ENCODE peak calls at places on chromosomes 5 and 9, in five cellular contexts. T is mesendoderm, W is neuronal stem cell, B is H1, V is H9. J is an unnamed sample.

GRCh38 chr5:173858675-173859121 is 29.5 kb upstream of the CPEB4 start:
- DNase-seq in B (no peak), V (no peak), T (no peak), W (no peak), J (no peak)

GRCh38 chr5:134503937-134504437 is 21.5 kb upstream of the JADE2 start:
- DNase-seq in W (no peak), V (no peak), T (no peak), B (no peak), J (peak)

GRCh38 chr5:10982616-10983015 is 221.6 kb upstream of the DAP start:
- DNase-seq in W (no peak), B (no peak), V (no peak), T (no peak), J (no peak)

GRCh38 chr9:35232867-35233544 is 71.2 kb downstream of the UNC13B start:
- DNase-seq in W (no peak), T (no peak), V (no peak), B (no peak), J (no peak)

GRCh38 chr9:136119259-136120118 is 814 bp upstream of the TMEM250 start:
- DNase-seq in V (peak), B (no peak), W (no peak), T (peak), J (peak)

GRCh38 chr5:180399391-180399790 is 46.3 kb upstream of the GFPT2 start:
- DNase-seq in W (no peak), B (no peak), V (no peak), T (no peak), J (no peak)

GRCh38 chr5:177378884-177379883 is 5.0 kb upstream of the SLC34A1 start:
- DNase-seq in T (no peak), V (no peak), B (no peak), W (no peak), J (peak)

GRCh38 chr5:128341056-128341455 is 197.0 kb downstream of the FBN2 start:
- DNase-seq in T (no peak), W (no peak), B (no peak), V (no peak), J (no peak)

GRCh38 chr5:55691265-55692105 is 20.6 kb downstream of the SLC38A9 start:
- DNase-seq in W (no peak), V (no peak), T (peak), B (no peak), J (peak)

GRCh38 chr5:38872826-38873225 is 27.0 kb downstream of the OSMR start:
- DNase-seq in V (no peak), W (no peak), T (no peak), B (no peak), J (no peak)

GRCh38 chr9:126438757-126439401 is 112.2 kb downstream of the MVB12B start:
- DNase-seq in V (no peak), T (no peak), W (no peak), B (no peak), J (no peak)

GRCh38 chr5:14268738-14269137 is 125.6 kb downstream of the TRIO start:
- DNase-seq in W (no peak), B (no peak), V (no peak), T (no peak), J (peak)

GRCh38 chr9:121372563-121373400 is 2.7 kb upstream of the STOM start:
- DNase-seq in B (no peak), W (no peak), V (no peak), T (no peak), J (peak)

GRCh38 chr9:5560439-5560838 is 50.1 kb downstream of the PDCD1LG2 start:
- DNase-seq in T (no peak), B (no peak), V (no peak), W (no peak), J (no peak)

GRCh38 chr5:14179446-14179845 is 36.3 kb downstream of the TRIO start:
- DNase-seq in T (no peak), V (no peak), W (no peak), B (no peak), J (no peak)

GRCh38 chr5:179869101-179869500 is 10.5 kb upstream of the MRNIP start:
- DNase-seq in W (no peak), B (no peak), V (no peak), T (no peak), J (no peak)

GRCh38 chr5:172758077-172758835 is 12.7 kb downstream of the DUSP1 start:
- DNase-seq in B (no peak), V (peak), T (peak), W (no peak), J (peak)

GRCh38 chr5:63794296-63794695 is 167.9 kb downstream of the HTR1A start:
- DNase-seq in V (no peak), B (no peak), T (no peak), W (no peak), J (no peak)

GRCh38 chr9:13717356-13718057 is 438.0 kb upstream of the MPDZ start:
- DNase-seq in B (no peak), V (no peak), T (no peak), W (no peak), J (peak)

GRCh38 chr5:174995827-174996226 is 271.4 kb downstream of the MSX2 start:
- DNase-seq in V (no peak), T (no peak), W (no peak), B (no peak), J (no peak)

GRCh38 chr5:138032028-138032571 is 779 bp downstream of the FAM13B start:
- DNase-seq in B (peak), T (no peak), W (no peak), V (peak), J (peak)

GRCh38 chr9:76459691-76460635 is 981 bp downstream of the GCNT1 start:
- DNase-seq in T (peak), V (peak), W (peak), B (no peak), J (peak)

GRCh38 chr5:56638061-56638621 is 177.2 kb upstream of the MAP3K1 start:
- DNase-seq in W (no peak), T (peak), B (no peak), V (no peak), J (no peak)

GRCh38 chr5:78637468-78637867 is 11.1 kb downstream of the LHFPL2 start:
- DNase-seq in B (no peak), W (no peak), V (no peak), T (no peak), J (no peak)

DNA sequence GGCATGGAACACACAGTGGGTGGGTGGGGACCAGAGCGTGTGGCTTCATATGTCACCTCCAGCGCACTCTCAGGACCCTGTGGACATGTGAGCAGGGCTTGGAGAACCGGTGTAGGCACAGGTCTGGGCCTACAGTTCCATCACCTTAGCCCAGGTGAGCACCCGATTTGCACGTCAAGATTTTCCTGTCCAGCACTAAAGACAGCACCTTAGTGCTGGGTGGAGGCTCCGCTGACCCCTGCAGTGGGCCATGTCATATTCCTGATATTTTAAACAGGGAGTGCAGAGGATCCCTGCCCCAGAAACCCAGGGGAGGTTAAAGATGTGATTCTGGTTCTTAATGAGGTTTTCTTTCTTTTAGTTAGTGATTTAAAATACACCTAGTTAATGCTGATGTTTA is 356.0 kb upstream of the IRX4 start:
- DNase-seq in W (no peak), B (no peak), V (no peak), T (no peak), J (no peak)
- H2AK5ac ChIP-seq in W (no peak), B (no peak), V (no peak), T (no peak), J (no peak)

GRCh38 chr9:94808926-94809700 is 82.6 kb downstream of the AOPEP start:
- DNase-seq in T (no peak), B (no peak), V (no peak), W (no peak), J (peak)

GRCh38 chr9:94807556-94807955 is 81.1 kb downstream of the AOPEP start:
- DNase-seq in V (no peak), W (no peak), T (no peak), B (no peak), J (peak)

GRCh38 chr9:94806307-94806893 is 79.9 kb downstream of the AOPEP start:
- DNase-seq in T (no peak), V (no peak), W (no peak), B (no peak), J (no peak)

GRCh38 chr9:94812343-94812742 is 85.8 kb downstream of the AOPEP start:
- DNase-seq in B (no peak), W (no peak), T (no peak), V (no peak), J (peak)

GRCh38 chr9:94809778-94810177 is 83.3 kb downstream of the AOPEP start:
- DNase-seq in B (no peak), W (no peak), T (no peak), V (no peak), J (no peak)
- H2AK5ac ChIP-seq in B (no peak), W (no peak), T (no peak), V (no peak), J (peak)

GRCh38 chr5:61311056-61311455 is 21.0 kb upstream of the ZSWIM6 start:
- DNase-seq in V (peak), T (peak), B (no peak), W (no peak), J (no peak)
- H2AK5ac ChIP-seq in V (no peak), T (no peak), B (no peak), W (no peak), J (peak)

GRCh38 chr5:132295505-132296411 is 1.6 kb downstream of the SLC22A4 start:
- DNase-seq in V (no peak), B (no peak), T (no peak), W (no peak), J (no peak)
- H2AK5ac ChIP-seq in V (no peak), B (no peak), T (no peak), W (peak), J (peak)

GRCh38 chr9:129823934-129824601 is at the start of gene TOR1A:
- DNase-seq in B (peak), V (peak), T (peak), W (peak), J (peak)
- H2AK5ac ChIP-seq in B (no peak), V (no peak), T (no peak), W (no peak), J (peak)

GRCh38 chr5:154603011-154603410 is 125.0 kb upstream of the HAND1 start:
- DNase-seq in W (no peak), T (no peak), V (no peak), B (no peak), J (no peak)
- H2AK5ac ChIP-seq in W (peak), T (no peak), V (no peak), B (no peak), J (no peak)

GRCh38 chr9:116901260-116901659 is 214.2 kb downstream of the TRIM32 start:
- DNase-seq in W (no peak), T (no peak), V (no peak), B (no peak), J (peak)
- H2AK5ac ChIP-seq in W (no peak), T (no peak), V (no peak), B (no peak), J (no peak)

DNA sequence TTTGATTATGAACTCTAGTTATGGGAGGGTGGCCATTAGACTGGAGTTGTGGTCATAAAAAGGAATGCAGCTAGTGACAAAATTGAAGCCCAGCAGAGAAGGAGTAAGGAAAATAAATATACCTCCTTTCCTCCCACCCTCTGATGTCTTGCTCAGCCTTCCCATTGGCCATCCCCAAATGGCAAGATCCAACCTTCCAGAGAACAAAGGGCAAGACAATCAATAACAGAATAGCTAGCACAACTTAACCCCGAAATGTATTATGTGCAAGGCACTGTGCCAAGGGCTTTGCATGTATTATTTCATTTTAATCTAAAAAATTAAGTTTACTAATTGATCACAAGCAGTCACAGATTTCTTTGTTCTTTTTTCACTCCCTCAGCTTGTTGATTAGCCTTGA is 3.6 kb downstream of the ITGA1 start:
- DNase-seq in V (no peak), W (no peak), T (no peak), B (no peak), J (no peak)
- H2AK5ac ChIP-seq in V (no peak), W (no peak), T (no peak), B (no peak), J (peak)

DNA sequence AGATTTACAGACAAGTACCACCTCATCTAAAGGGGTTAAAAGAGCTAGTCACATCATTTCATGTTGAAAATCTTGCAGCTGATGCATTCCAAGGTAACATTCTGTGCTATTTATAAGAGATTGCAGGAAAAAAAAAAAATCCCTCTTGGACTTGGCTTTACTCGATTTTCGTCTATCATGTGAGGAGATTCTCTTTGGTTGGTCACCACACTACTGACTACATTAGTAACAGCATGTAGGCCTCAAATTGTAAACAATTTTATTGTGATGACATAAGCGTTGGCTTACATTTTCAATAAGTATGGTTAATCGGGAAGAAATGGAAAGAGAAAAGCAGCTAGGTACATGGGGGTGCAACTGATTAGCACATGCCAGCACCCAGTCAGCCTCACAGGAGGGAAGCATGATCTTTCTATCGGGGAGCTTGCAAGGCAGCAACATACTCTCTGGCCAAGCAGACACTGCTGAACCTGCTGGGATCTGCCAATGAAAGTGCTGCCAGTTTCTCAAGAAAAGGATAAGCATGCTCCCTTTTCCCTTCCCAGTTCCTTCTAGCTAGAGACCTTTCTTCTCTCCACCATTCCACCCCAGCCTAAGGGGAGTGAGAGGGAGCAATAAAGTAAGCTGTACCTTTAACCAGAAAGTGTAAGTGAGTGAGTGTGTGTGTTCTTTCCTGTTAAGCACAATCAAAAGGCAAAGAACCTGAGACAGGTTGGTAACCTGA is 7.5 kb downstream of the NREP start:
- DNase-seq in T (no peak), V (no peak), B (no peak), W (no peak), J (peak)
- H2AK5ac ChIP-seq in T (no peak), V (no peak), B (no peak), W (no peak), J (peak)